ENCODE peak calls at places on chromosomes 5 and 9, in seven cellular contexts. Q is body of pancreas; D is GM12891; K is mesenchymal stem cell; F is LHCN-M2; E is KBM-7; C is effector CD4-positive, alpha-beta T cell. B is an unnamed sample.

GRCh38 chr5:116130471-116130870 is 45.6 kb downstream of the COMMD10 start:
- DNase-seq in Q (no peak), D (no peak), K (no peak), F (peak; percentile 40), E (no peak), C (no peak), B (no peak)

GRCh38 chr9:110452227-110452801 is 114.7 kb upstream of the TXNDC8 start:
- DNase-seq in Q (no peak), D (no peak), K (peak; percentile 19), F (peak; percentile 20), E (peak; percentile 12), C (no peak), B (no peak)

GRCh38 chr9:10525972-10526371 is 86.8 kb downstream of the PTPRD start:
- DNase-seq in Q (no peak), D (no peak), K (no peak), F (no peak), E (no peak), C (no peak), B (no peak)

GRCh38 chr5:93579561-93580386 is 1.2 kb downstream of the NR2F1-AS1 start:
- DNase-seq in Q (no peak), D (no peak), K (peak; percentile 61), F (peak; percentile 54), E (peak; percentile 63), C (no peak), B (no peak)

GRCh38 chr5:179914032-179914755 is 6.5 kb upstream of the TBC1D9B start:
- DNase-seq in Q (no peak), D (no peak), K (peak; percentile 42), F (peak; percentile 88), E (peak; percentile 61), C (no peak), B (peak; percentile 39)

GRCh38 chr9:6048039-6048438 is 32.6 kb upstream of the RANBP6 start:
- DNase-seq in Q (no peak), D (no peak), K (no peak), F (no peak), E (no peak), C (no peak), B (no peak)

GRCh38 chr5:61701877-61702602 is 370.0 kb downstream of the ZSWIM6 start:
- DNase-seq in Q (no peak), D (peak; percentile 16), K (no peak), F (no peak), E (no peak), C (no peak), B (no peak)

GRCh38 chr5:113161806-113162205 is 185.2 kb downstream of the DCP2 start:
- DNase-seq in Q (no peak), D (no peak), K (no peak), F (no peak), E (no peak), C (no peak), B (no peak)

GRCh38 chr5:1011226-1011631 is 2.6 kb downstream of the NKD2 start:
- DNase-seq in Q (peak; percentile 68), D (peak; percentile 82), K (no peak), F (no peak), E (peak; percentile 55), C (peak; percentile 14), B (peak; percentile 36)

GRCh38 chr9:3508531-3509374 is 17.0 kb downstream of the RFX3 start:
- DNase-seq in Q (no peak), D (no peak), K (peak; percentile 28), F (no peak), E (peak; percentile 51), C (no peak), B (no peak)

GRCh38 chr5:171577940-171578856 is 158.8 kb downstream of the FGF18 start:
- DNase-seq in Q (no peak), D (no peak), K (peak; percentile 1), F (no peak), E (no peak), C (no peak), B (no peak)

GRCh38 chr5:172370237-172370640 is 84.1 kb downstream of the SH3PXD2B start:
- DNase-seq in Q (no peak), D (no peak), K (no peak), F (no peak), E (no peak), C (no peak), B (no peak)

GRCh38 chr5:66810747-66811355 is 214.7 kb downstream of the MAST4 start:
- DNase-seq in Q (no peak), D (no peak), K (no peak), F (no peak), E (peak; percentile 40), C (no peak), B (no peak)

GRCh38 chr9:21331676-21332402 is 3.4 kb downstream of the KLHL9 start:
- DNase-seq in Q (no peak), D (no peak), K (no peak), F (no peak), E (no peak), C (no peak), B (no peak)

GRCh38 chr9:5438301-5439162 is 807 bp upstream of the PLGRKT start:
- DNase-seq in Q (no peak), D (no peak), K (peak; percentile 66), F (no peak), E (no peak), C (peak; percentile 43), B (peak; percentile 34)

GRCh38 chr9:88781500-88782391 is 209.5 kb upstream of the S1PR3 start:
- DNase-seq in Q (no peak), D (no peak), K (peak; percentile 80), F (no peak), E (peak; percentile 92), C (no peak), B (no peak)

B was measured in transverse colon.